ENCODE peak calls at places on chromosome 10, in nine cellular contexts. E is GM12864, S is neural crest cell, A is cardiac muscle cell, H is fibroblast of lung, U is left ventricle myocardium inferior, L is WTC11, J is heart left ventricle, Y is mesothelial cell of epicardium. R is an unnamed sample.

GRCh38 chr10:124949543-124949942 is 7.6 kb downstream of the ZRANB1 start:
- DNase-seq in E (no peak), S (no peak), A (no peak), H (no peak), U (no peak), L (no peak), J (no peak), Y (no peak), R (no peak)

GRCh38 chr10:47024399-47025252 is 113.4 kb downstream of the PTPN20 start:
- DNase-seq in E (peak; percentile 29), S (peak; percentile 53), A (peak; percentile 80), H (peak; percentile 35), U (peak; percentile 48), L (peak; percentile 79), J (no peak), Y (no peak), R (no peak)

GRCh38 chr10:74525885-74526284 is 300.5 kb upstream of the KAT6B start:
- DNase-seq in E (no peak), S (no peak), A (no peak), H (no peak), U (no peak), L (no peak), J (no peak), Y (no peak), R (no peak)

GRCh38 chr10:97532935-97533671 is 34.4 kb downstream of the UBTD1 start:
- DNase-seq in E (no peak), S (no peak), A (no peak), H (peak; percentile 53), U (no peak), L (peak; percentile 67), J (no peak), Y (no peak), R (no peak)

GRCh38 chr10:85604884-85605283 is 761.7 kb downstream of the GRID1 start:
- DNase-seq in E (no peak), S (no peak), A (no peak), H (no peak), U (no peak), L (no peak), J (no peak), Y (no peak), R (no peak)

GRCh38 chr10:114315566-114316420 is 76.7 kb downstream of the VWA2 start:
- DNase-seq in E (no peak), S (no peak), A (no peak), H (no peak), U (no peak), L (no peak), J (no peak), Y (no peak), R (no peak)

GRCh38 chr10:69327463-69328345 is 49.4 kb downstream of the HK1 start:
- DNase-seq in E (no peak), S (no peak), A (peak; percentile 72), H (peak; percentile 73), U (peak; percentile 77), L (no peak), J (peak; percentile 75), Y (no peak), R (no peak)

GRCh38 chr10:77571490-77571889 is 66.1 kb downstream of the KCNMA1 start:
- DNase-seq in E (no peak), S (no peak), A (no peak), H (no peak), U (no peak), L (no peak), J (no peak), Y (no peak), R (no peak)

GRCh38 chr10:50417486-50417905 is 166.2 kb upstream of the ASAH2 start:
- DNase-seq in E (no peak), S (no peak), A (peak; percentile 12), H (no peak), U (no peak), L (no peak), J (no peak), Y (no peak), R (no peak)

GRCh38 chr10:50417906-50418697 is 166.8 kb upstream of the ASAH2 start:
- DNase-seq in E (peak; percentile 80), S (peak; percentile 24), A (peak; percentile 65), H (peak; percentile 91), U (peak; percentile 79), L (peak; percentile 73), J (peak; percentile 88), Y (no peak), R (no peak)

GRCh38 chr10:50416885-50417284 is 165.6 kb upstream of the ASAH2 start:
- DNase-seq in E (no peak), S (no peak), A (no peak), H (no peak), U (no peak), L (no peak), J (no peak), Y (no peak), R (no peak)

GRCh38 chr10:50415292-50415691 is 164.0 kb upstream of the ASAH2 start:
- DNase-seq in E (no peak), S (no peak), A (peak; percentile 51), H (no peak), U (no peak), L (no peak), J (no peak), Y (no peak), R (no peak)

GRCh38 chr10:50416181-50416824 is 165.0 kb upstream of the ASAH2 start:
- DNase-seq in E (no peak), S (no peak), A (no peak), H (no peak), U (no peak), L (no peak), J (no peak), Y (no peak), R (no peak)
- TF ChIP-seq CTCF in E (no peak), S (peak; percentile 25), A (no peak), H (no peak), U (peak; percentile 19), L (no peak), J (no peak), Y (no peak), R (no peak)

GRCh38 chr10:244227-244626 is 109.0 kb downstream of the ZMYND11 start:
- DNase-seq in E (no peak), S (no peak), A (no peak), H (no peak), U (no peak), L (no peak), J (no peak), Y (no peak), R (no peak)

GRCh38 chr10:234708-235406 is 99.6 kb downstream of the ZMYND11 start:
- DNase-seq in E (no peak), S (no peak), A (no peak), H (peak; percentile 9), U (no peak), L (no peak), J (no peak), Y (no peak), R (no peak)

GRCh38 chr10:235921-236320 is 100.7 kb downstream of the ZMYND11 start:
- DNase-seq in E (no peak), S (no peak), A (no peak), H (no peak), U (no peak), L (no peak), J (no peak), Y (no peak), R (no peak)

GRCh38 chr10:241451-241850 is 106.2 kb downstream of the ZMYND11 start:
- DNase-seq in E (no peak), S (no peak), A (no peak), H (no peak), U (no peak), L (no peak), J (no peak), Y (no peak), R (no peak)

DNA sequence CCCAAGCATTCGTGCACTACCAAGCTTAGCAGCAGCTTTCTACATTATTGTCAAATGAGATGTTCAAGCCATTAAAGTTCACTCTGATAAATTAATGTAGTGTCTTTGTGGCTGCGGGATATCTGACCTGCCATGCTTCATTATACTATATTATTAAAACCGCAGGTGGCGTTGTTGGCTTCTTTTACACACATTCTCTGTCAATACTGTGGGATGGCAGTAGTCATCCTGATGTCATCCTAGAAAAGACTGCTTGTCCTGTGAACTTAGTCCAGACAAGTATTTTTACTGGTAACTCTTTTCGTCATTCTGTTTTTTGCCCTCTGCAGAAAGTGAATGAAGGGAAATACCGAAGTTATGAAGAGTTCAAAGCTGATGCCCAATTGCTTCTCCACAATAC is 103.9 kb downstream of the ZMYND11 start:
- DNase-seq in E (no peak), S (no peak), A (no peak), H (peak; percentile 86), U (no peak), L (no peak), J (no peak), Y (no peak), R (no peak)
- TF ChIP-seq CTCF in E (no peak), S (no peak), A (no peak), H (no peak), U (no peak), L (no peak), J (no peak), Y (no peak), R (no peak)

DNA sequence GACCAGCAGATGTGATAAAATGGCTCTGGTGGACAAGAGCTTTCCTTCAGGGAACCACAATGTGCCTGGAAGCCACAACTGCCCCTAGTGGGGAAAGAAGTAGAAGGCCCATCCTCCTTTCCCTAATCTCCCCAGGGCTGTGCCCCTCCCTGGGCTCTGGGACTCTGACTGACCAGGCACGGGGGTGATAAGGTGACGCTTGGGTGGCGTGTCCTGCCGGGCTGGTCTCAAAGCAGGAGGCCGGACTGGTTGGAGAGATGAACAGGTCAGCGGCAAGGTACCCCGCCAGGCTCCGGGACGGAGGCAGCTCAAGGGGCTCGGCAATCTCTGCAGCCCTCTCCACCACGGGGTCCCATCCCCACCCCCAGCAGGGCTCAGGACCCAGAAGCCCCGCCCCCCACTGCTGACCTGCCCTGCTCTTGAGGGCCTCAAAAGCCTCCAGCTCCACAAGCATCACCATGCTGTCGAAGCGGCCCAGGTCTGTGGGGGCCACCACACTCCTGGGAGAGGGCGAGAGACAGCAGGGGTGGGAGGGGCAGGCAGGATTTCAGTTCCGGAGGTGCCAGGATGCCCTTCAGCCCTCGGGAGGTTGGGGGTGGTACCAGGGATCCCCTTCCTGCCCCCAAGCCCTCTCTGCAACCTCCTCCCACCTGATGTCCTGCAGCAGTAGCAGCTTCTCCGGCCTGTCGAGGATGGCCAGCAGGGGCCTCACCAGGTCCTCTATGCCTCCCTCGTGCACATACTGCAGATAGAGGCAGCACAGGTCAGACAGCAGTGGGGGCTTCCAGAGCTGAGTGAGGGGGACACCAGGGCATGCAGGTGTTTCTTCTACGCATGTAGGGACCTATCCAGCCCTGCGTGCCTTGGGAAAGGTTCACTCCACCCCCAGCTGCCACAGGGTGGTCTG is 12.2 kb downstream of the LZTS2 start:
- DNase-seq in E (no peak), S (no peak), A (peak; percentile 71), H (no peak), U (no peak), L (peak; percentile 49), J (peak; percentile 51), Y (no peak), R (no peak)
- TF ChIP-seq CTCF in E (peak; percentile 6), S (peak; percentile 44), A (peak; percentile 43), H (peak; percentile 52), U (peak; percentile 31), L (peak; percentile 9), J (no peak), Y (no peak), R (no peak)

GRCh38 chr10:62632071-62632809 is 172.3 kb upstream of the ADO start:
- DNase-seq in E (peak; percentile 86), S (no peak), A (no peak), H (peak; percentile 30), U (peak; percentile 37), L (no peak), J (peak; percentile 61), Y (no peak), R (no peak)

GRCh38 chr10:62625484-62625883 is 179.0 kb upstream of the ADO start:
- DNase-seq in E (no peak), S (no peak), A (no peak), H (no peak), U (no peak), L (no peak), J (no peak), Y (no peak), R (no peak)

GRCh38 chr10:62626096-62626495 is 178.4 kb upstream of the ADO start:
- DNase-seq in E (no peak), S (no peak), A (no peak), H (no peak), U (no peak), L (no peak), J (no peak), Y (no peak), R (no peak)

GRCh38 chr10:62626817-62627216 is 177.7 kb upstream of the ADO start:
- DNase-seq in E (no peak), S (no peak), A (no peak), H (peak; percentile 65), U (no peak), L (no peak), J (no peak), Y (no peak), R (no peak)

DNA sequence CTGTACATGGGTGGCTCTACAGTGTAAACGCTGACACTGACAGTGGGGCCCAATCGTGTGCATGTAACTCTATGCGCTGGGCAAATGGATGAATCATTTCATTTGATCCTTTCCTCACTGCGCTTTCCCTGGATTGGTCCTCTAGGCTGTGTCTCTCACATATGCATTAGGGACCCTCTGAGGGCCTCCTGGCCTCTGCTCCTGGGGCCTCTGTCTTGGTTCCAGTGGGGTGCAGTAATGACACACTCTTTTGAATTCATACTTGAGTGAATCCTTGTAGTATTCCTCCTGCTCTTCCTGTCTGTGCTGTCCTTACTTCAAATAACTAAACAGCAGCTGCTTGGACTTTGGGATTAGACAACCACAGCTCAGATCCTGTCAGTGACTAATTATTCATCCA is 176.5 kb upstream of the ADO start:
- DNase-seq in E (no peak), S (no peak), A (no peak), H (peak; percentile 25), U (no peak), L (no peak), J (no peak), Y (no peak), R (no peak)
- TF ChIP-seq CTCF in E (no peak), S (no peak), A (no peak), H (no peak), U (no peak), L (no peak), J (no peak), Y (no peak), R (no peak)